ENCODE peak calls at places on chromosome 21, in seven cellular contexts. T, G, Q, S, Z, X and L are unnamed samples.

GRCh38 chr21:34744801-34745200 is 76.0 kb downstream of the CLIC6 start:
- DNase-seq in T (no peak), G (no peak), Q (no peak), S (no peak), Z (no peak), X (no peak), L (no peak)

GRCh38 chr21:15495965-15496364 is 233.8 kb upstream of the USP25 start:
- DNase-seq in T (no peak), G (no peak), Q (no peak), S (no peak), Z (no peak), X (no peak), L (no peak)

GRCh38 chr21:35940074-35940927 is 120.0 kb downstream of the SETD4 start:
- DNase-seq in T (no peak), G (no peak), Q (peak), S (peak), Z (no peak), X (no peak), L (no peak)

GRCh38 chr21:31667141-31667540 is 7.6 kb downstream of the SOD1 start:
- DNase-seq in T (no peak), G (no peak), Q (no peak), S (no peak), Z (no peak), X (no peak), L (no peak)

GRCh38 chr21:31879251-31879650 is 6.4 kb downstream of the HUNK start:
- DNase-seq in T (no peak), G (no peak), Q (no peak), S (no peak), Z (no peak), X (no peak), L (no peak)

GRCh38 chr21:35070436-35070835 is 21.3 kb upstream of the RUNX1 start:
- DNase-seq in T (no peak), G (no peak), Q (no peak), S (no peak), Z (no peak), X (no peak), L (no peak)

GRCh38 chr21:34668803-34669148 is at the start of gene CLIC6:
- DNase-seq in T (no peak), G (no peak), Q (no peak), S (no peak), Z (no peak), X (no peak), L (no peak)

GRCh38 chr21:14690886-14691285 is 144.8 kb upstream of the SAMSN1 start:
- DNase-seq in T (no peak), G (no peak), Q (no peak), S (no peak), Z (no peak), X (no peak), L (no peak)

GRCh38 chr21:37017951-37018679 is 11.6 kb downstream of the RIPPLY3 start:
- DNase-seq in T (no peak), G (no peak), Q (no peak), S (no peak), Z (no peak), X (no peak), L (no peak)

GRCh38 chr21:17688912-17689874 is 76.5 kb upstream of the BTG3 start:
- DNase-seq in T (peak), G (peak), Q (no peak), S (peak), Z (peak), X (peak), L (no peak)

GRCh38 chr21:35748683-35749314 is 311.5 kb downstream of the SETD4 start:
- DNase-seq in T (no peak), G (no peak), Q (no peak), S (no peak), Z (no peak), X (no peak), L (no peak)

GRCh38 chr21:37682908-37683307 is 233.3 kb downstream of the KCNJ6 start:
- DNase-seq in T (no peak), G (no peak), Q (no peak), S (no peak), Z (no peak), X (no peak), L (no peak)

GRCh38 chr21:41054206-41054605 is 113.8 kb upstream of the BACE2 start:
- DNase-seq in T (no peak), G (no peak), Q (no peak), S (no peak), Z (no peak), X (no peak), L (no peak)

GRCh38 chr21:46056450-46056903 is 41.4 kb upstream of the COL6A2 start:
- DNase-seq in T (no peak), G (no peak), Q (no peak), S (no peak), Z (no peak), X (no peak), L (peak)

GRCh38 chr21:16569679-16570078 is 839.9 kb downstream of the USP25 start:
- DNase-seq in T (no peak), G (no peak), Q (no peak), S (no peak), Z (no peak), X (no peak), L (no peak)

GRCh38 chr21:22363504-22363903 is 1365.3 kb downstream of the NCAM2 start:
- DNase-seq in T (no peak), G (no peak), Q (no peak), S (no peak), Z (no peak), X (no peak), L (no peak)